ENCODE peak calls at places on chromosomes 1 and 21, in seven cellular contexts. T is astrocyte of the spinal cord; M is anterior cingulate cortex; G is psoas muscle; Q is activated CD8-positive, alpha-beta T cell treated with anti-CD3 and anti-CD28 coated beads for 36 hours; P is COR-L47; E is HEK293T. J is an unnamed sample.

GRCh38 chr1:244231572-244232315 is 180.7 kb downstream of the ZBTB18 start:
- DNase-seq in E (no peak), G (peak), T (peak), Q (no peak), M (no peak), P (peak), J (peak)

GRCh38 chr1:64172458-64172983 is 30.9 kb upstream of the UBE2U start:
- DNase-seq in T (peak), P (peak), M (no peak), E (peak), Q (no peak), G (no peak), J (no peak)

GRCh38 chr1:30697977-30698376 is 25.4 kb downstream of the MATN1 start:
- DNase-seq in M (no peak), P (no peak), Q (no peak), G (peak), T (no peak), E (no peak), J (peak)

GRCh38 chr1:32351859-32352745 is 10.2 kb downstream of the FAM229A start:
- DNase-seq in M (peak), T (peak), P (peak), E (peak), Q (no peak), G (peak), J (peak)

GRCh38 chr1:77954521-77954920 is 24.4 kb downstream of the FUBP1 start:
- DNase-seq in G (no peak), M (no peak), Q (no peak), E (no peak), P (no peak), T (no peak), J (no peak)

GRCh38 chr21:23951251-23951650 is 1656.0 kb downstream of the MRPL39 start:
- DNase-seq in P (no peak), M (no peak), E (no peak), Q (no peak), G (no peak), T (peak), J (no peak)

GRCh38 chr1:45205000-45205909 is 1.1 kb downstream of the ZSWIM5 start:
- DNase-seq in M (peak), E (peak), P (no peak), Q (peak), G (no peak), T (peak), J (peak)

GRCh38 chr1:155269381-155269780 is 3.9 kb downstream of the CLK2 start:
- DNase-seq in Q (no peak), G (no peak), T (no peak), E (no peak), P (no peak), M (no peak), J (no peak)

GRCh38 chr1:64664287-64664686 is 80.6 kb upstream of the RAVER2 start:
- DNase-seq in G (no peak), M (peak), Q (no peak), T (peak), P (no peak), E (no peak), J (no peak)

GRCh38 chr1:21317035-21317689 is 26.9 kb upstream of the ECE1 start:
- DNase-seq in E (no peak), Q (no peak), G (peak), M (peak), P (no peak), T (no peak), J (no peak)

GRCh38 chr1:116538527-116538926 is 32.3 kb downstream of the CD58 start:
- DNase-seq in P (no peak), Q (peak), E (no peak), T (peak), M (no peak), G (no peak), J (no peak)

GRCh38 chr1:117077267-117077666 is 17.1 kb downstream of the TTF2 start:
- DNase-seq in G (no peak), Q (peak), T (peak), M (no peak), E (no peak), P (no peak), J (no peak)

GRCh38 chr1:85374160-85374559 is 90.8 kb downstream of the DDAH1 start:
- DNase-seq in E (no peak), Q (no peak), T (peak), P (no peak), G (no peak), M (no peak), J (no peak)

GRCh38 chr1:226656201-226656600 is 82.9 kb downstream of the ITPKB start:
- DNase-seq in E (no peak), Q (no peak), P (peak), M (no peak), G (peak), T (no peak), J (no peak)

GRCh38 chr1:151036356-151036755 is at the start of gene BNIPL:
- DNase-seq in Q (no peak), T (no peak), G (no peak), P (no peak), E (no peak), M (no peak), J (no peak)

GRCh38 chr1:91071838-91072237 is 50.0 kb upstream of the ZNF644 start:
- DNase-seq in T (no peak), P (no peak), Q (no peak), M (no peak), E (no peak), G (no peak), J (no peak)

GRCh38 chr1:32898958-32899357 is 2.2 kb downstream of the TMEM54 start:
- DNase-seq in E (no peak), M (no peak), Q (no peak), P (no peak), T (no peak), G (no peak), J (no peak)

GRCh38 chr1:214362188-214362882 is 81.4 kb downstream of the SMYD2 start:
- DNase-seq in E (no peak), T (peak), P (no peak), Q (no peak), G (peak), M (no peak), J (no peak)

GRCh38 chr1:217095050-217095622 is 371.9 kb upstream of the ESRRG start:
- DNase-seq in Q (no peak), M (no peak), P (no peak), T (no peak), G (no peak), E (no peak), J (no peak)

GRCh38 chr1:99852648-99853047 is 2.5 kb downstream of the AGL start:
- DNase-seq in Q (no peak), E (no peak), T (no peak), M (no peak), P (no peak), G (no peak), J (no peak)

GRCh38 chr1:119711804-119712341 is at the start of gene PHGDH:
- DNase-seq in G (peak), T (peak), P (peak), E (peak), Q (peak), M (peak), J (peak)

GRCh38 chr1:179334440-179334839 is 31.3 kb upstream of the AXDND1 start:
- DNase-seq in P (no peak), Q (no peak), G (no peak), E (no peak), M (no peak), T (no peak), J (no peak)

GRCh38 chr1:105087496-105087895 is 1337.8 kb downstream of the AMY1C start:
- DNase-seq in T (peak), E (no peak), Q (no peak), P (no peak), M (no peak), G (no peak), J (no peak)

GRCh38 chr1:11682287-11682771 is 1.4 kb upstream of the MAD2L2 start:
- DNase-seq in M (no peak), G (no peak), T (no peak), E (no peak), P (no peak), Q (no peak), J (no peak)

GRCh38 chr1:36269408-36269838 is 36.7 kb upstream of the SH3D21 start:
- DNase-seq in T (peak), P (no peak), E (no peak), M (no peak), Q (no peak), G (no peak), J (no peak)

J was measured in SJCRH30.